ENCODE peak calls at places on chromosome 10, in eight cellular contexts. Y is CD8-positive, alpha-beta T cell; A is pancreas; D is colonic mucosa; U is H7; Z is heart left ventricle; G is right lobe of liver; K is MM.1S. W is an unnamed sample.

GRCh38 chr10:3281911-3282310 is 109.3 kb upstream of the PITRM1 start:
- DNase-seq in Y (no peak), A (no peak), D (no peak), U (no peak), Z (no peak), G (no peak), K (no peak), W (no peak)

GRCh38 chr10:30437039-30437781 is 3.2 kb downstream of the MAP3K8 start:
- DNase-seq in Y (no peak), A (no peak), D (no peak), U (no peak), Z (no peak), G (no peak), K (peak; percentile 62), W (peak; percentile 25)

GRCh38 chr10:43061331-43061730 is 15.5 kb upstream of the RET start:
- DNase-seq in Y (no peak), A (no peak), D (no peak), U (no peak), Z (no peak), G (no peak), K (no peak), W (no peak)

GRCh38 chr10:117518246-117518645 is 24.3 kb upstream of the EMX2 start:
- DNase-seq in Y (no peak), A (no peak), D (no peak), U (peak; percentile 51), Z (no peak), G (no peak), K (no peak), W (no peak)

GRCh38 chr10:3811331-3811870 is 26.4 kb upstream of the KLF6 start:
- DNase-seq in Y (peak; percentile 27), A (no peak), D (no peak), U (no peak), Z (no peak), G (no peak), K (peak; percentile 74), W (no peak)

GRCh38 chr10:122485670-122486069 is 24.3 kb downstream of the HTRA1 start:
- DNase-seq in Y (no peak), A (no peak), D (no peak), U (no peak), Z (no peak), G (no peak), K (no peak), W (no peak)

GRCh38 chr10:72243822-72244437 is 27.9 kb upstream of the ASCC1 start:
- DNase-seq in Y (no peak), A (no peak), D (peak; percentile 84), U (no peak), Z (peak; percentile 34), G (peak; percentile 27), K (no peak), W (peak; percentile 56)

GRCh38 chr10:73589538-73590126 is 1.5 kb downstream of the USP54 start:
- DNase-seq in Y (no peak), A (no peak), D (no peak), U (peak; percentile 27), Z (no peak), G (no peak), K (no peak), W (no peak)

GRCh38 chr10:77431209-77431611 is 206.4 kb downstream of the KCNMA1 start:
- DNase-seq in Y (no peak), A (no peak), D (no peak), U (no peak), Z (no peak), G (no peak), K (no peak), W (no peak)

GRCh38 chr10:68139451-68140272 is 30.4 kb downstream of the MYPN start:
- DNase-seq in Y (no peak), A (no peak), D (no peak), U (no peak), Z (no peak), G (no peak), K (no peak), W (no peak)

GRCh38 chr10:70733051-70733450 is 52.1 kb downstream of the TBATA start:
- DNase-seq in Y (no peak), A (no peak), D (no peak), U (no peak), Z (no peak), G (no peak), K (no peak), W (no peak)

GRCh38 chr10:34319197-34319846 is 495.8 kb downstream of the PARD3 start:
- DNase-seq in Y (no peak), A (no peak), D (peak; percentile 57), U (no peak), Z (no peak), G (no peak), K (no peak), W (peak; percentile 80)

GRCh38 chr10:81873932-81874816 is 820 bp upstream of the NRG3 start:
- DNase-seq in Y (no peak), A (peak; percentile 89), D (peak; percentile 20), U (peak; percentile 93), Z (peak; percentile 43), G (peak; percentile 76), K (peak; percentile 86), W (peak; percentile 68)

GRCh38 chr10:86533328-86533727 is 11.7 kb upstream of the WAPL start:
- DNase-seq in Y (no peak), A (no peak), D (no peak), U (no peak), Z (peak; percentile 29), G (no peak), K (no peak), W (no peak)

GRCh38 chr10:97821308-97822038 is 28.2 kb upstream of the GOLGA7B start:
- DNase-seq in Y (no peak), A (no peak), D (no peak), U (peak; percentile 84), Z (no peak), G (no peak), K (no peak), W (no peak)

GRCh38 chr10:88500656-88501055 is 82.5 kb downstream of the RNLS start:
- DNase-seq in Y (no peak), A (no peak), D (no peak), U (no peak), Z (no peak), G (no peak), K (no peak), W (no peak)

GRCh38 chr10:3853547-3853989 is 68.6 kb upstream of the KLF6 start:
- DNase-seq in Y (no peak), A (no peak), D (peak; percentile 78), U (no peak), Z (no peak), G (peak; percentile 77), K (no peak), W (peak; percentile 73)

GRCh38 chr10:22764639-22765038 is 50.3 kb upstream of the PIP4K2A start:
- DNase-seq in Y (no peak), A (no peak), D (peak; percentile 19), U (no peak), Z (no peak), G (no peak), K (no peak), W (no peak)

GRCh38 chr10:78288716-78289115 is 255.1 kb downstream of the RPS24 start:
- DNase-seq in Y (no peak), A (no peak), D (no peak), U (no peak), Z (no peak), G (no peak), K (no peak), W (no peak)

GRCh38 chr10:44696496-44696895 is 214.6 kb upstream of the TMEM72 start:
- DNase-seq in Y (no peak), A (no peak), D (no peak), U (no peak), Z (no peak), G (no peak), K (no peak), W (no peak)

GRCh38 chr10:124624006-124624405 is 120.2 kb downstream of the FAM53B start:
- DNase-seq in Y (no peak), A (no peak), D (no peak), U (no peak), Z (no peak), G (no peak), K (no peak), W (no peak)

GRCh38 chr10:124624456-124624855 is 119.7 kb downstream of the FAM53B start:
- DNase-seq in Y (no peak), A (no peak), D (no peak), U (no peak), Z (no peak), G (no peak), K (no peak), W (no peak)

GRCh38 chr10:124624875-124625274 is 119.3 kb downstream of the FAM53B start:
- DNase-seq in Y (no peak), A (no peak), D (no peak), U (no peak), Z (no peak), G (no peak), K (no peak), W (no peak)

GRCh38 chr10:124626759-124627380 is 117.3 kb downstream of the FAM53B start:
- DNase-seq in Y (no peak), A (no peak), D (peak; percentile 85), U (peak; percentile 86), Z (no peak), G (no peak), K (peak; percentile 79), W (peak; percentile 49)

GRCh38 chr10:124625831-124626238 is 118.3 kb downstream of the FAM53B start:
- DNase-seq in Y (no peak), A (no peak), D (no peak), U (no peak), Z (no peak), G (no peak), K (no peak), W (no peak)
- H3K36me3 ChIP-seq in Y (no peaks in the 10 kb centered on the region), A (no peaks in the 10 kb centered on the region), D (no peaks in the 10 kb centered on the region), U (no peaks in the 10 kb centered on the region), Z (peaks cover 3% of the 10 kb centered on the region), G (no peaks in the 10 kb centered on the region), K (no peaks in the 10 kb centered on the region), W (peaks cover 13% of the 10 kb centered on the region)

GRCh38 chr10:110304394-110304779 is 333 bp downstream of the SMNDC1 start:
- DNase-seq in Y (no peak), A (peak; percentile 78), D (peak; percentile 39), U (no peak), Z (no peak), G (no peak), K (peak; percentile 25), W (no peak)
- H3K36me3 ChIP-seq in Y (peaks cover 16% of the 10 kb centered on the region), A (no peaks in the 10 kb centered on the region), D (no peaks in the 10 kb centered on the region), U (peaks cover 19% of the 10 kb centered on the region), Z (peaks cover 36% of the 10 kb centered on the region), G (peaks cover 8% of the 10 kb centered on the region), K (peaks cover 12% of the 10 kb centered on the region), W (peaks cover 9% of the 10 kb centered on the region)

GRCh38 chr10:114839901-114840300 is 18.3 kb downstream of the FHIP2A start:
- DNase-seq in Y (no peak), A (no peak), D (no peak), U (no peak), Z (no peak), G (no peak), K (no peak), W (no peak)

GRCh38 chr10:114837690-114838089 is 16.1 kb downstream of the FHIP2A start:
- DNase-seq in Y (no peak), A (no peak), D (no peak), U (no peak), Z (no peak), G (no peak), K (no peak), W (no peak)
- H3K36me3 ChIP-seq in Y (peaks cover 5% of the 10 kb centered on the region), A (no peaks in the 10 kb centered on the region), D (peaks cover 7% of the 10 kb centered on the region), U (peaks cover 12% of the 10 kb centered on the region), Z (peaks cover 99% of the 10 kb centered on the region), G (peaks cover 40% of the 10 kb centered on the region), K (peaks cover 7% of the 10 kb centered on the region), W (peaks cover 8% of the 10 kb centered on the region)

DNA sequence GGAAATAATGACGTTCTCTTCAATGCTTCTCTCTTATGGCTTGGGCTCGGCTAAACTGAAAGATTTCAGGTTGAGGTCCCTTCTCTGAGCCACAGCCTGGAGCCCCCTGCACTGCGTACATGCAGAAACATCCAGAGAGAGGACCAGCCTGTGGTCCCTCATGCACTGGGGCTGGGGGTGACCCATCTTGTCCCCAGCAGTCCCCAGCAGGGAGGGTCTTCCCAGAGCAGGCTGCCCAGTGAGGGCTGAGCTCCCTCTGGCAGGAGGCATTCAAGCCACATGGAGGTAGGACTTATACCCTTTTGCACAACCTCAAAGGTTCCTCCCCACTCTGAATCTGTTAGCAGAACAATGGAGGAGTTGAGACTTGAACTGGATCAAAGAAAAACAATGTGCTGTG is 7.4 kb downstream of the GDF10 start:
- DNase-seq in Y (no peak), A (no peak), D (no peak), U (no peak), Z (no peak), G (peak; percentile 11), K (no peak), W (no peak)
- H3K36me3 ChIP-seq in Y (no peaks in the 10 kb centered on the region), A (no peaks in the 10 kb centered on the region), D (no peaks in the 10 kb centered on the region), U (no peaks in the 10 kb centered on the region), Z (no peaks in the 10 kb centered on the region), G (no peaks in the 10 kb centered on the region), K (no peaks in the 10 kb centered on the region), W (no peaks in the 10 kb centered on the region)